ENCODE peak calls at places on chromosomes 16 and 17, in four cellular contexts. W is K562, I is GM12878, A is HepG2. H is an unnamed sample.

GRCh38 chr16:31202402-31203385 is at the start of gene PYCARD:
- DNase-seq in W (peak), I (no peak), A (no peak), H (no peak)

GRCh38 chr16:11783319-11784047 is 13.6 kb downstream of the ZC3H7A start:
- DNase-seq in A (no peak), I (peak), W (peak), H (no peak)

GRCh38 chr16:78227855-78228254 is 128.4 kb downstream of the WWOX start:
- DNase-seq in A (peak), I (no peak), W (no peak), H (peak)

GRCh38 chr16:15521758-15522509 is 87.5 kb downstream of the BMERB1 start:
- DNase-seq in A (no peak), W (peak), I (no peak), H (no peak)

GRCh38 chr17:62902573-62903229 is 63.3 kb upstream of the TANC2 start:
- DNase-seq in W (no peak), I (no peak), A (no peak), H (no peak)

GRCh38 chr16:82801361-82801760 is 174.6 kb downstream of the CDH13 start:
- DNase-seq in I (no peak), W (no peak), A (no peak), H (no peak)

GRCh38 chr17:49063652-49064051 is 66.5 kb downstream of the IGF2BP1 start:
- DNase-seq in A (no peak), W (no peak), I (no peak), H (no peak)

GRCh38 chr16:87742781-87743490 is 22.9 kb downstream of the KLHDC4 start:
- DNase-seq in I (no peak), W (no peak), A (no peak), H (no peak)

GRCh38 chr16:31397701-31398100 is 4.6 kb downstream of the ITGAD start:
- DNase-seq in W (no peak), A (no peak), I (no peak), H (no peak)

GRCh38 chr17:69501591-69502468 is 87.3 kb downstream of the MAP2K6 start:
- DNase-seq in W (no peak), A (peak), I (no peak), H (peak)

GRCh38 chr17:78020717-78021108 is 62.2 kb downstream of the TNRC6C start:
- DNase-seq in I (peak), W (no peak), A (no peak), H (no peak)

GRCh38 chr17:17809527-17810373 is 27.0 kb downstream of the SREBF1 start:
- DNase-seq in I (no peak), W (no peak), A (no peak), H (peak)

GRCh38 chr17:30997842-30998241 is 27.0 kb downstream of the RNF135 start:
- DNase-seq in W (no peak), A (no peak), I (no peak), H (no peak)

GRCh38 chr17:44065668-44066203 is 735 bp downstream of the LSM12 start:
- DNase-seq in A (no peak), I (no peak), W (no peak), H (no peak)

GRCh38 chr17:36816214-36816613 is 121.1 kb upstream of the LHX1 start:
- DNase-seq in I (no peak), A (no peak), W (no peak), H (no peak)

GRCh38 chr16:88922114-88922825 is 54.7 kb downstream of the CBFA2T3 start:
- DNase-seq in W (no peak), A (no peak), I (no peak), H (no peak)

GRCh38 chr17:27810211-27810901 is 10.0 kb upstream of the NOS2 start:
- DNase-seq in I (peak), W (no peak), A (no peak), H (no peak)

GRCh38 chr17:81871387-81872120 is 417 bp upstream of the ARHGDIA start:
- DNase-seq in W (no peak), I (peak), A (peak), H (peak)

GRCh38 chr17:5563451-5563850 is 20.9 kb downstream of the NLRP1 start:
- DNase-seq in W (no peak), I (no peak), A (no peak), H (no peak)

GRCh38 chr17:9676084-9676483 is 30.8 kb downstream of the USP43 start:
- DNase-seq in W (no peak), A (peak), I (no peak), H (no peak)

GRCh38 chr16:17068524-17068923 is 402.2 kb downstream of the XYLT1 start:
- DNase-seq in I (peak), A (no peak), W (no peak), H (no peak)

GRCh38 chr17:16912021-16912962 is 59.6 kb downstream of the TNFRSF13B start:
- DNase-seq in I (no peak), W (no peak), A (no peak), H (no peak)

GRCh38 chr16:48125888-48126287 is 29.9 kb downstream of the ABCC12 start:
- DNase-seq in W (no peak), I (no peak), A (no peak), H (no peak)

GRCh38 chr16:51734220-51734619 is 583.1 kb upstream of the SALL1 start:
- DNase-seq in I (no peak), W (no peak), A (no peak), H (no peak)

GRCh38 chr16:3149630-3150345 is 15.0 kb downstream of the ZNF213 start:
- DNase-seq in A (no peak), I (no peak), W (peak), H (peak)

GRCh38 chr16:87129771-87130170 is 187.4 kb downstream of the C16orf95 start:
- DNase-seq in W (no peak), I (no peak), A (no peak), H (no peak)

GRCh38 chr16:84583995-84584394 is 33.9 kb downstream of the COTL1 start:
- DNase-seq in A (no peak), W (no peak), I (no peak), H (no peak)

GRCh38 chr16:72990571-72990970 is 57.4 kb downstream of the ZFHX3 start:
- DNase-seq in W (no peak), I (no peak), A (no peak), H (no peak)

GRCh38 chr16:46908540-46909372 is 24.6 kb downstream of the GPT2 start:
- DNase-seq in I (no peak), W (peak), A (peak), H (peak)

GRCh38 chr16:66342294-66342900 is 24.1 kb upstream of the CDH5 start:
- DNase-seq in I (no peak), A (peak), W (peak), H (peak)

GRCh38 chr17:35214631-35215273 is 20.6 kb upstream of the SLC35G3 start:
- DNase-seq in I (peak), W (no peak), A (no peak), H (no peak)

GRCh38 chr16:87297918-87298631 is 19.1 kb downstream of the C16orf95 start:
- DNase-seq in A (peak), I (no peak), W (peak), H (peak)

GRCh38 chr17:77594416-77595209 is 363.9 kb upstream of the TNRC6C start:
- DNase-seq in W (no peak), I (no peak), A (no peak), H (no peak)

DNA sequence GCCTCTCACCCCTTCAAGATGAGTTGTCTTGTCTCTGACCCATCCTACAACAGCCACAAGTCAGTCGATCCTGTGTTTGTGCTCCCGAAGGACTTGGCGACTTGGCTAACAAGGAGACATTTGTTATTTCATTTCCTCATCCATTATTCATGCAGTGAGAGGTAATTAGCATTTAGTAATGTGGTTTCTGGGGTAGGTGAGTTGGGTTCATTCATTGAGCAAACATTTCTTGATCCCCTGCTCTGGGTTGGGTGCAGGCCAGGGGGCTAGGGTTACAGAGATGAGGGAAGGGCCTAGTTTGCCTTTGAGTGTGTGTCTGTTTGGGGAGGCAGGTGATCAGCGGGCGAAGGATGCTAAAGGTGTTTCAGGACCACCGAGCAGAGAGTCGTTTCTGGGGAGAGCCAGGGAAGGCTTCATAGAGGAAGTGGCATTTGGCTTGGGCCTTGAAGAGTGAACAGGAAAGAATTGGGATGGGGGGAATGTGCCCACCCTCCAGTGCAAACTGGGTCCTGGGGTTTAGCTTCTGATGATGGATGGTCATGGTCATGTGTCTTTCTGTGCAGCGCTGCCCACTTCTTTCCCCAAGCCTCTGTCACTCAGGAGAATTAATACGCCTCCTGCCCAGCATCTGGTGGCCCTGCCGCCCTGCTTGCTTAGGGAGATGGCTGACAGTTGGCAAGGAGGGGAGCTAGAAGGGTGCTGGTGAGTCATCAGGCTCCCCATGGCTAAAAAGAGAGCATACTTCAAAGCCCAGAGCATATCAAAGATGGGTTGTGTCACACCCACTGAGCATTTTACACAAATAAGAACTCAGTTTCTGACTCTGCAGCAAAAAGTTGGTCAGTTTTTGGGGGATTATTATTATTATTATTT is 38.5 kb downstream of the MSI2 start:
- DNase-seq in A (peak), W (no peak), I (no peak), H (no peak)
- TF ChIP-seq TARDBP in A (no peak), W (no peak), I (no peak), H (no peak)

GRCh38 chr17:73528679-73529078 is 115.6 kb downstream of the SDK2 start:
- DNase-seq in A (no peak), I (no peak), W (no peak), H (no peak)

GRCh38 chr17:73524941-73525679 is 119.1 kb downstream of the SDK2 start:
- DNase-seq in W (no peak), I (no peak), A (no peak), H (no peak)

GRCh38 chr17:73522696-73523095 is 121.5 kb downstream of the SDK2 start:
- DNase-seq in A (no peak), I (no peak), W (no peak), H (no peak)

GRCh38 chr17:73531171-73531570 is 113.1 kb downstream of the SDK2 start:
- DNase-seq in A (no peak), I (no peak), W (no peak), H (no peak)

DNA sequence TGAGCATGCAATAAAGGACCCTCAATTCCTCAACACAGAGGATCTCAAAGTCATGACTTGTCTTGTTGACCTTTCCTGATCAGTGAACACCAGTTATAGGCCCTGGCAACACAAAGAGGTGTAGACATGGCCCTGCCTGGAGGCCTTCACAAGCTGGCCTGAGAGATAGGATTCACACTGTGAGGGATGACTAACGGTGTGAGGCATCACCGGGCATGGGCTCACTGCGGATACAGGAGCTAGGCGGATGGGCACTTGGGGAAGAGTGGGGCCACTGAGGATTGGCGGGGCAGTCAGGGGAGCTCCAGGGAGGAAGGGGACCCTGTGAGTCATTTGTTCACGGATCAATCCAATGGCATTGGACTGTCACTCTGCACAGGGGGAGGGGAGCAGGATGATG is 117.4 kb downstream of the SDK2 start:
- DNase-seq in I (no peak), W (no peak), A (no peak), H (no peak)
- TF ChIP-seq TARDBP in I (no peak), W (no peak), A (no peak), H (no peak)

GRCh38 chr17:65086465-65086864 is 29.9 kb upstream of the GNA13 start:
- DNase-seq in A (no peak), I (no peak), W (no peak), H (no peak)

GRCh38 chr17:65092262-65092661 is 35.7 kb upstream of the GNA13 start:
- DNase-seq in A (no peak), W (no peak), I (no peak), H (no peak)

GRCh38 chr17:65093930-65094329 is 37.4 kb upstream of the GNA13 start:
- DNase-seq in W (no peak), I (no peak), A (no peak), H (no peak)

GRCh38 chr17:65085397-65085796 is 28.9 kb upstream of the GNA13 start:
- DNase-seq in W (no peak), I (no peak), A (no peak), H (no peak)

DNA sequence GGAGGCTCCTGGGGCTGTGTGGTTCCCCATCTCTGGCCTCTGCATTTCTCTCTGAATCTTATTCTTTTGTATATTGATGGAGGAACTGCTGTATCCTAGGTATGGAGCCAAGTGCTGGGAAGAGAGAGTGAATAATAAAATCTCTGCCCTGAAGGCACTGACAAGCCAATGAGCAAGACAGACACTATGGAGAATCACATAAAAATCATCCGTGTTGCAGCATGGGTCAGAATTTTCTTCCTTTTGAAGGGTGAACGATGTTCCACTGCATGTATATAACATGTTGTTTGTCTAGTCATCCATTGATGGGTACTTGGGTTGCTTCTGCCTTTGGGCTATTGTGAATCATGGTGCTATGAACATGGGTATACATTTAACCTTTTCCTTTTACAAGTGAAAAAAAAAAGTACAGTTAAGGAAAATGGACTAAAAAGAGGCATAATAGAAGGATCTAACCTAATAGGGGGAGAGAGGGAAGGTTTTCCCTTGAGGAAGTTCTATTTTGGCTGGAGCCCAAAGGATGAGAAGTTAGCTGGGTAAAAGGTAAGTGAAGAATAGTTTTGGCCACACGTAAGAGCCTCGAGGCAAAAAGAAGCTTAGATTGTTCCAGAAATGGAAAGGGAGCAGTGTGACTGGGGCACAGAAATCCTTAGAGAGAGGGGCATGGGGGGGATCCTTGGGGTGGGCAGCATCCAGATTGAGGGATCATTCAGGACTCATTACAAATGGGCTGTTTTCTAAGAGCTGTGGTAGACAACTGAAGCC is 32.3 kb upstream of the GNA13 start:
- DNase-seq in W (no peak), A (no peak), I (no peak), H (no peak)
- TF ChIP-seq TARDBP in W (no peak), A (no peak), I (no peak), H (no peak)

DNA sequence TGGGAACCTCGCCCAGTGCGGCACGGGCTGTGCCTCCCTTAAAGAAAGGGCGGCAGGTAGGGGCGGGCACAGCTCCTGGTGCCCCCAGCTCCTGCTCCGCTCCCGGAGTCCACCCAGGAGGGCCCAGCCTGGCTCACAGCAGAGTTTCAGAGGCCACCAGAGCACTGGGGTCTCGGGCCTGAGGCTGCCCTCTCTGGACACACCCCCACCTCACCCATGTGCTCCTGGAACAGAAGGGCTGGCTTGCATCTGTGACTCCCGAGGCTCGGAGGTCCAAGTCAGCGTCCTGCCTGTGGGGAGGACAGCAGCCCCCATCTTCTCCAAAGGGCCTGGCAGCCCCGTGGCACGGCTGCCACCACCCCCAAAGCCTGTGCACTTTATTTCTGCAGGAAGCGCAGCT is 62.7 kb downstream of the RBFOX3 start:
- DNase-seq in A (no peak), W (no peak), I (no peak), H (no peak)
- TF ChIP-seq TARDBP in A (no peak), W (no peak), I (no peak), H (no peak)

DNA sequence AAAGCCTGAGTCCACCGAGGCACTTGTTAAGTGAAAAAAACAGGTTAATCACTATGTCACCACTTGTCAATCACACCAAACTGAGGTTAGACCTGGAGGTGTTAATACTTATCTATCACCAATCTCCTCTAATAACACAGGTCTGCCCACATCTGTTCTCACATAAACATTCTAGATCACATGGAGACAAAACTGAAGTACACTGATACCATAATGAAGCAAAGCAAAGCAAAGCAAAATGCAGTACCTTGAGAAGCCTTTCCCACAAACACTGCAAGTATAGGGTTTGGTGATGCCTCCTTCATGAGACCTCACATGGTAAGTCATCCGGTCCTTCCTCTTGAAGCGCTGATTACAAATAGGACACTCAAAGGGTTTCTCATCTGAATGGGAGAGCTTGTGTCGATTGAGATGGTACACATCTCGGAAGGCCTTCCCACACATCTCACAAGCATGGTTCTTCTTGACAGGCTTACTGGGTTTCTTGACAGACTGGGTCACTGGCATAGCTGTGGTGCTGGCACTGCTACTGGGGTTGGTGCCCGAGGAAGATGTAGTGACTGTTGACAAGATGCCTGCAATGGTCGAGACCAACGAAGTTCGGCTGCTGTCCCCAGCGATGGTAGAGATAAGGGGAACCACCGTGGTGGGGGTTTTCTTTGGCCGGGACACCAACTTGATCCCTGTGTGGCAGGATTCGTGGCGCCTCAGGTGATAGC is 5.4 kb downstream of the VEZF1 start:
- DNase-seq in W (no peak), I (no peak), A (no peak), H (no peak)
- TF ChIP-seq TARDBP in W (no peak), I (no peak), A (no peak), H (no peak)

DNA sequence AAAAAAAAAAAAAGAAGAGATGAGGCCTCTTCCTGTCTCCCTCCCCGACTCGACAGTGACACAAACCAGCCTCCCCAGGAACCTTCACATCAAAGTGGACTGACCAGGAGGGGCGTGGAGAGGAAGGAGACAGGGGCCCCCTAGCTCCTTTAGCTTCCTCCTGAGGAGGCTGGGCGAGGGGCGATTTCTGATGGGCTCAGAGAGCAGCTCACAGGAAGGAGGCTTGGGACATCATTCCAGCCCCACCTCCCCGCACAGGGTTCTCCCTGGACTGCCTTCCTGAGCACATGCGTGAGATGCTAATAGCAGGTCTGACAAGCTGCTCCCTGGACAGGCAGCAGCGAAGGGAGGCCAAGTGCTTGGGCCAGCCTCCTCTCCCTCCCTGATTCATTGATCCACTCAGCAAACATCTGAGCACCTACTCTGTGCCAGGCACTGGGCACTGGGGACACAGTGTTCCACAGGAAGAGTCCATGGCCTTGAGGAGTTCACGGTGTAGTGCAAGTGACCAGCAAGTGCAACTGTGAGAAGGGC is 14.4 kb upstream of the DOK4 start:
- DNase-seq in W (no peak), I (no peak), A (no peak), H (no peak)
- TF ChIP-seq TARDBP in W (no peak), I (no peak), A (no peak), H (no peak)